ENCODE peak calls at places on chromosomes 3 and 15, in five cellular contexts. V is dorsolateral prefrontal cortex; E is GM23248; U is CD8-positive, alpha-beta memory T cell; P is endodermal cell. I is an unnamed sample.

GRCh38 chr3:168517514-168518071 is 421.9 kb upstream of the GOLIM4 start:
- DNase-seq in V (no peak), E (no peak), U (no peak), P (peak; percentile 82), I (no peak)

GRCh38 chr3:174618368-174618767 is 240.8 kb upstream of the NAALADL2 start:
- DNase-seq in V (no peak), E (peak; percentile 6), U (no peak), P (no peak), I (no peak)

GRCh38 chr3:83843716-83844115 is 1115.1 kb upstream of the CADM2 start:
- DNase-seq in V (no peak), E (no peak), U (no peak), P (no peak), I (no peak)

GRCh38 chr3:196842567-196843434 is 24.9 kb upstream of the SENP5 start:
- DNase-seq in V (no peak), E (no peak), U (no peak), P (no peak), I (no peak)

GRCh38 chr15:38176155-38176554 is 76.5 kb upstream of the SPRED1 start:
- DNase-seq in V (no peak), E (peak; percentile 83), U (no peak), P (no peak), I (peak; percentile 38)

GRCh38 chr3:86029590-86029989 is 961.4 kb downstream of the VGLL3 start:
- DNase-seq in V (no peak), E (no peak), U (no peak), P (no peak), I (peak; percentile 1)

GRCh38 chr15:39556461-39556860 is 24.4 kb upstream of the THBS1 start:
- DNase-seq in V (no peak), E (no peak), U (no peak), P (no peak), I (peak; percentile 35)

GRCh38 chr3:150464684-150465083 is 56.6 kb downstream of the TSC22D2 start:
- DNase-seq in V (no peak), E (no peak), U (no peak), P (no peak), I (no peak)

GRCh38 chr3:152203677-152204076 is 65.1 kb upstream of the MBNL1 start:
- DNase-seq in V (no peak), E (peak; percentile 32), U (no peak), P (no peak), I (no peak)

GRCh38 chr3:42013652-42014442 is 51.9 kb upstream of the ULK4 start:
- DNase-seq in V (peak; percentile 44), E (peak; percentile 54), U (peak; percentile 55), P (peak; percentile 74), I (no peak)

GRCh38 chr3:10614160-10614559 is 108.8 kb upstream of the ATP2B2 start:
- DNase-seq in V (no peak), E (no peak), U (no peak), P (no peak), I (no peak)

GRCh38 chr3:144162042-144162441 is 190.4 kb downstream of the DIPK2A start:
- DNase-seq in V (no peak), E (peak; percentile 41), U (no peak), P (no peak), I (peak; percentile 16)

GRCh38 chr15:40399370-40399769 is 6.2 kb upstream of the IVD start:
- DNase-seq in V (no peak), E (no peak), U (no peak), P (no peak), I (no peak)

GRCh38 chr15:88215249-88215648 is 41.3 kb downstream of the NTRK3 start:
- DNase-seq in V (peak; percentile 69), E (no peak), U (no peak), P (no peak), I (no peak)

GRCh38 chr3:10548997-10549396 is 43.6 kb upstream of the ATP2B2 start:
- DNase-seq in V (peak; percentile 0), E (no peak), U (no peak), P (no peak), I (no peak)

GRCh38 chr3:169667710-169668080 is 4.2 kb upstream of the MECOM start:
- DNase-seq in V (no peak), E (no peak), U (no peak), P (no peak), I (no peak)

GRCh38 chr3:132136334-132136716 is 101.5 kb upstream of the CPNE4 start:
- DNase-seq in V (no peak), E (no peak), U (no peak), P (no peak), I (no peak)

GRCh38 chr15:57548325-57548724 is 43.4 kb upstream of the MYZAP start:
- DNase-seq in V (no peak), E (no peak), U (no peak), P (no peak), I (no peak)

GRCh38 chr3:126360714-126361060 is 3.5 kb upstream of the KLF15 start:
- DNase-seq in V (no peak), E (no peak), U (peak; percentile 6), P (no peak), I (no peak)

GRCh38 chr3:117103645-117104044 is 394.1 kb downstream of the TUSC7 start:
- DNase-seq in V (no peak), E (peak; percentile 13), U (no peak), P (no peak), I (no peak)

GRCh38 chr3:20245781-20246180 is 59.8 kb upstream of the SGO1 start:
- DNase-seq in V (no peak), E (no peak), U (no peak), P (no peak), I (no peak)

GRCh38 chr15:48965972-48966371 is 2.3 kb upstream of the SHC4 start:
- DNase-seq in V (no peak), E (peak; percentile 85), U (no peak), P (no peak), I (peak; percentile 42)

GRCh38 chr15:36877796-36878744 is 222.3 kb downstream of the MEIS2 start:
- DNase-seq in V (no peak), E (no peak), U (no peak), P (peak; percentile 74), I (no peak)

GRCh38 chr3:40720351-40720750 is 195.6 kb downstream of the ZNF621 start:
- DNase-seq in V (no peak), E (no peak), U (no peak), P (no peak), I (no peak)

GRCh38 chr15:68623301-68623892 is 44.6 kb downstream of the CORO2B start:
- DNase-seq in V (no peak), E (peak; percentile 42), U (no peak), P (peak; percentile 59), I (no peak)

GRCh38 chr3:20040476-20041196 is 390 bp downstream of the KAT2B start:
- DNase-seq in V (peak; percentile 70), E (peak; percentile 82), U (peak; percentile 76), P (peak; percentile 89), I (peak; percentile 46)

GRCh38 chr15:27254016-27254415 is 283.0 kb downstream of the GABRG3 start:
- DNase-seq in V (no peak), E (no peak), U (no peak), P (no peak), I (no peak)

GRCh38 chr3:42639192-42639591 is 14.3 kb upstream of the ZBTB47 start:
- DNase-seq in V (no peak), E (no peak), U (no peak), P (no peak), I (no peak)

DNA sequence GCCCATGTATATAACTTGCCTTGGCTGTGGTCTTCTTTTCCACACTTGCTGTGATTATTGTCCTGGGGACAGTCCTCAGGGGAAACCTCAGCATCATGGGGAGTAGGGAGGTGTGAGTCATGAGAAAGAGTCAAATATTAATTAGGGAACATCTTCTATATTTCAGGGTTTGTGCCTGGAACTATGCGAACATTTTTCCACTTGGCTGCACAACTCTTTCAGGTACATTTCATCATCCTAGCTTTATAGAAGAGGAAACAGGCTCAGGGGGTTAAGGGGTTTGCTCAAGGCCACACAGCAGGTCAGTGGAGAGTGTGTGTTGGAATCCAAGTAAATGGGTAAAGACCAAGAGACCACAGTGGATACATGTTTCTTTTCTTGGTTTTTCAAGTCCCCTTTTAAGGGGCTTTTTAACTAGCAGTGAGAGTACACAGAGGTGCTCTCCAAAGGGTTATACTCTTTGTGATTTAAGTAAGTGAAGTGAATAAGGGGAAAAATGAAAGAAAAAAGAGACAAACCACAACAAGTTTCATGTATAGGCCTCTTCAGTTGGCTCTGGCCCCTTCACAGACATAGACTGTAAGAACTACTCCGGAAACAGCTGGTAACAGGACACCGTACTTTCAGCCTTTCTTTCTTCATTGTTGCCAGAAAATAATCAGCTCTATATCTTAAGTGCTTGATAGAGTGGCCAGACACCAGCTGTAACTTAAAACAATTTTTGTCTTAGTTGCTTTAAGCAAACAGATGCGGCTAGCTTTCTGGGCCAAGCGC is 64.6 kb downstream of the EEFSEC start:
- DNase-seq in V (no peak), E (no peak), U (no peak), P (no peak), I (no peak)
- H3K27ac ChIP-seq in V (no peak overlapping the region), E (no peak overlapping the region), U (no peak overlapping the region), P (peak overlapping the region; percentile 4), I (peak overlapping the region; percentile 39)

GRCh38 chr3:183809209-183809608 is 16.2 kb downstream of the MAP6D1 start:
- DNase-seq in V (no peak), E (no peak), U (no peak), P (no peak), I (no peak)

GRCh38 chr3:183808355-183808754 is 17.0 kb downstream of the MAP6D1 start:
- DNase-seq in V (no peak), E (no peak), U (no peak), P (no peak), I (no peak)

GRCh38 chr3:183807881-183808280 is 17.5 kb downstream of the MAP6D1 start:
- DNase-seq in V (no peak), E (no peak), U (no peak), P (no peak), I (no peak)

GRCh38 chr3:183810643-183811594 is 14.5 kb downstream of the MAP6D1 start:
- DNase-seq in V (no peak), E (no peak), U (no peak), P (no peak), I (no peak)

DNA sequence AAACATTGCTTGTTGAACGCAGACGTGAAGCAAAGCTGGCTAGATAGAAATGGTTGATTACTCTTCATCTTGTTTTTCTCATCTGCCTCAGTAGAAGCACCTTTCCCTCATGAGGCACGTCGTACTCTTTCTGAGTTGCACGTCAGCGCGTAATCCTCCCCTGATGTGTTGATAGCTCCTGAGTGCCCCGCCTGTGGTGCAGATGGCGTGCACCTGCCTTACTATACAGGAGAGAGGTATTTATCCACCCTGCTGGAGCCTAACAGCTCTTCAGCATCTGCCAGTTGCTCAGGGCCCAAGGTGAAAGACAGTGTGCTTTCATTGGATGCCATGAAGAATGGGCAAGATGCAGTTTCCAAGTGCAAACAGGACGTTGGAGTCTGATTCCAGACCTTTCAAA is 18.0 kb downstream of the MAP6D1 start:
- DNase-seq in V (no peak), E (no peak), U (no peak), P (no peak), I (no peak)
- H3K27ac ChIP-seq in V (peak overlapping the region; percentile 89), E (no peak overlapping the region), U (no peak overlapping the region), P (no peak overlapping the region), I (no peak overlapping the region)

GRCh38 chr3:129418041-129418973 is 10.1 kb downstream of the EFCAB12 start:
- DNase-seq in V (no peak), E (no peak), U (no peak), P (peak; percentile 47), I (no peak)
- H3K27ac ChIP-seq in V (no peak overlapping the region), E (no peak overlapping the region), U (no peak overlapping the region), P (no peak overlapping the region), I (no peak overlapping the region)

DNA sequence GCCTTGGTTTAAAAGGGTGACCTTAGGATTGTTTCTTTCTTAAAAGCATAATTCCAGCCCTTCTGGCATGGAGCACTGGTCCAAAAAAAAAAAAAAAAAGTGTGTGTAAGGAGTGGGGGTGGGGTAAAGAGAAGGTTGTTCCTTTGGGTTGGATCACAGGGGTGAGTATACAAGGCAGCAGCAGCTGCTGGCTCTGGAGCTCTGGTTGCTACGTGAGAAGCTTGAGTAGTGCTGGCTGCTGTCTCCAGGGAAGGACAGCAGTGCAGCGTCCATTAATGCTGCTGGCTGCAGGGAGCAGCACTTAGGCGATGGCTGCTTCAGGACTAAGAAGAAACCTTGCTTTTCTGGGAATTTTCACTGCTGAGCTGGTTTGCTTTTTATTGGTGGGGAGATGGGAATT is 2.3 kb downstream of the SETD5 start:
- DNase-seq in V (peak; percentile 39), E (peak; percentile 98), U (no peak), P (peak; percentile 86), I (peak; percentile 41)
- H3K27ac ChIP-seq in V (peak overlapping the region; percentile 90), E (peak overlapping the region; percentile 99), U (peak overlapping the region; percentile 95), P (peak overlapping the region; percentile 81), I (peak overlapping the region; percentile 70)

I was measured in RWPE1.